ENCODE peak calls at places on chromosomes 16 and 17, in seven cellular contexts. One of them, this sample, is unnamed. For H3K9me3, the result is how much of the 10 kb centered on the place peaks cover.

GRCh38 chr16:30428055-30428454 is 1.8 kb downstream of the DCTPP1 start:
- DNase-seq in A549: no peak
- DNase-seq in thoracic aorta: no peak
- DNase-seq in SK-N-SH: no peak
- DNase-seq in H9: no peak
- DNase-seq in CD8-positive, alpha-beta memory T cell: no peak
- DNase-seq in WERI-Rb-1: no peak
- DNase-seq in this sample: no peak

GRCh38 chr16:17397499-17397891 is 73.3 kb downstream of the XYLT1 start:
- DNase-seq in A549: peak
- DNase-seq in thoracic aorta: no peak
- DNase-seq in SK-N-SH: peak
- DNase-seq in H9: no peak
- DNase-seq in CD8-positive, alpha-beta memory T cell: no peak
- DNase-seq in WERI-Rb-1: no peak
- DNase-seq in this sample: no peak

GRCh38 chr16:56181401-56181800 is 9.9 kb upstream of the GNAO1 start:
- DNase-seq in A549: no peak
- DNase-seq in thoracic aorta: no peak
- DNase-seq in SK-N-SH: no peak
- DNase-seq in H9: no peak
- DNase-seq in CD8-positive, alpha-beta memory T cell: no peak
- DNase-seq in WERI-Rb-1: no peak
- DNase-seq in this sample: no peak

GRCh38 chr17:50265212-50265611 is 9.1 kb upstream of the TMEM92 start:
- DNase-seq in A549: no peak
- DNase-seq in thoracic aorta: no peak
- DNase-seq in SK-N-SH: peak
- DNase-seq in H9: no peak
- DNase-seq in CD8-positive, alpha-beta memory T cell: no peak
- DNase-seq in WERI-Rb-1: no peak
- DNase-seq in this sample: no peak

GRCh38 chr17:79728908-79729471 is 1.8 kb upstream of the ENPP7 start:
- DNase-seq in A549: no peak
- DNase-seq in thoracic aorta: no peak
- DNase-seq in SK-N-SH: no peak
- DNase-seq in H9: no peak
- DNase-seq in CD8-positive, alpha-beta memory T cell: no peak
- DNase-seq in WERI-Rb-1: no peak
- DNase-seq in this sample: no peak

GRCh38 chr17:7241783-7242716 is at the start of gene GABARAP:
- DNase-seq in A549: peak
- DNase-seq in thoracic aorta: peak
- DNase-seq in SK-N-SH: peak
- DNase-seq in H9: peak
- DNase-seq in CD8-positive, alpha-beta memory T cell: peak
- DNase-seq in WERI-Rb-1: peak
- DNase-seq in this sample: peak

GRCh38 chr16:51648521-51648920 is 497.5 kb upstream of the SALL1 start:
- DNase-seq in A549: no peak
- DNase-seq in thoracic aorta: no peak
- DNase-seq in SK-N-SH: no peak
- DNase-seq in H9: no peak
- DNase-seq in CD8-positive, alpha-beta memory T cell: no peak
- DNase-seq in WERI-Rb-1: no peak
- DNase-seq in this sample: no peak

GRCh38 chr17:58083491-58084316 is 485 bp downstream of the DYNLL2 start:
- DNase-seq in A549: peak
- DNase-seq in thoracic aorta: no peak
- DNase-seq in SK-N-SH: peak
- DNase-seq in H9: peak
- DNase-seq in CD8-positive, alpha-beta memory T cell: peak
- DNase-seq in WERI-Rb-1: peak
- DNase-seq in this sample: peak

GRCh38 chr16:64864232-64864803 is 257.5 kb downstream of the CDH11 start:
- DNase-seq in A549: no peak
- DNase-seq in thoracic aorta: no peak
- DNase-seq in SK-N-SH: no peak
- DNase-seq in H9: no peak
- DNase-seq in CD8-positive, alpha-beta memory T cell: no peak
- DNase-seq in WERI-Rb-1: no peak
- DNase-seq in this sample: no peak

GRCh38 chr16:84061236-84061830 is 18.7 kb upstream of the SLC38A8 start:
- DNase-seq in A549: no peak
- DNase-seq in thoracic aorta: no peak
- DNase-seq in SK-N-SH: no peak
- DNase-seq in H9: no peak
- DNase-seq in CD8-positive, alpha-beta memory T cell: no peak
- DNase-seq in WERI-Rb-1: no peak
- DNase-seq in this sample: no peak

GRCh38 chr16:83248735-83249469 is 558.9 kb upstream of the HSBP1 start:
- DNase-seq in A549: no peak
- DNase-seq in thoracic aorta: no peak
- DNase-seq in SK-N-SH: no peak
- DNase-seq in H9: no peak
- DNase-seq in CD8-positive, alpha-beta memory T cell: no peak
- DNase-seq in WERI-Rb-1: no peak
- DNase-seq in this sample: no peak

GRCh38 chr17:78558181-78558850 is 18.9 kb downstream of the DNAH17 start:
- DNase-seq in A549: peak
- DNase-seq in thoracic aorta: no peak
- DNase-seq in SK-N-SH: peak
- DNase-seq in H9: no peak
- DNase-seq in CD8-positive, alpha-beta memory T cell: no peak
- DNase-seq in WERI-Rb-1: no peak
- DNase-seq in this sample: no peak

GRCh38 chr16:88478115-88478514 is 25.0 kb downstream of the ZFPM1 start:
- DNase-seq in A549: no peak
- DNase-seq in thoracic aorta: no peak
- DNase-seq in SK-N-SH: no peak
- DNase-seq in H9: no peak
- DNase-seq in CD8-positive, alpha-beta memory T cell: peak
- DNase-seq in WERI-Rb-1: no peak
- DNase-seq in this sample: no peak

GRCh38 chr16:14562691-14563491 is 67.2 kb downstream of the PARN start:
- DNase-seq in A549: peak
- DNase-seq in thoracic aorta: no peak
- DNase-seq in SK-N-SH: no peak
- DNase-seq in H9: no peak
- DNase-seq in CD8-positive, alpha-beta memory T cell: no peak
- DNase-seq in WERI-Rb-1: peak
- DNase-seq in this sample: peak

GRCh38 chr16:87723224-87723619 is 42.6 kb downstream of the KLHDC4 start:
- DNase-seq in A549: no peak
- DNase-seq in thoracic aorta: no peak
- DNase-seq in SK-N-SH: peak
- DNase-seq in H9: no peak
- DNase-seq in CD8-positive, alpha-beta memory T cell: no peak
- DNase-seq in WERI-Rb-1: peak
- DNase-seq in this sample: peak

GRCh38 chr17:76202516-76202915 is 37.8 kb downstream of the RNF157 start:
- DNase-seq in A549: no peak
- DNase-seq in thoracic aorta: no peak
- DNase-seq in SK-N-SH: no peak
- DNase-seq in H9: no peak
- DNase-seq in CD8-positive, alpha-beta memory T cell: no peak
- DNase-seq in WERI-Rb-1: no peak
- DNase-seq in this sample: no peak

GRCh38 chr17:57634713-57635465 is 110.2 kb downstream of the CCDC182 start:
- DNase-seq in A549: no peak
- DNase-seq in thoracic aorta: no peak
- DNase-seq in SK-N-SH: no peak
- DNase-seq in H9: no peak
- DNase-seq in CD8-positive, alpha-beta memory T cell: no peak
- DNase-seq in WERI-Rb-1: no peak
- DNase-seq in this sample: no peak

GRCh38 chr17:3740611-3741073 is 16.9 kb downstream of the HASPIN start:
- DNase-seq in A549: no peak
- DNase-seq in thoracic aorta: no peak
- DNase-seq in SK-N-SH: no peak
- DNase-seq in H9: no peak
- DNase-seq in CD8-positive, alpha-beta memory T cell: peak
- DNase-seq in WERI-Rb-1: no peak
- DNase-seq in this sample: peak

GRCh38 chr16:30535106-30535776 is 583 bp upstream of the ZNF747 start:
- DNase-seq in A549: no peak
- DNase-seq in thoracic aorta: no peak
- DNase-seq in SK-N-SH: no peak
- DNase-seq in H9: peak
- DNase-seq in CD8-positive, alpha-beta memory T cell: no peak
- DNase-seq in WERI-Rb-1: no peak
- DNase-seq in this sample: no peak

GRCh38 chr17:80861892-80862291 is 129.7 kb upstream of the CHMP6 start:
- DNase-seq in A549: peak
- DNase-seq in thoracic aorta: no peak
- DNase-seq in SK-N-SH: peak
- DNase-seq in H9: peak
- DNase-seq in CD8-positive, alpha-beta memory T cell: peak
- DNase-seq in WERI-Rb-1: peak
- DNase-seq in this sample: peak

DNA sequence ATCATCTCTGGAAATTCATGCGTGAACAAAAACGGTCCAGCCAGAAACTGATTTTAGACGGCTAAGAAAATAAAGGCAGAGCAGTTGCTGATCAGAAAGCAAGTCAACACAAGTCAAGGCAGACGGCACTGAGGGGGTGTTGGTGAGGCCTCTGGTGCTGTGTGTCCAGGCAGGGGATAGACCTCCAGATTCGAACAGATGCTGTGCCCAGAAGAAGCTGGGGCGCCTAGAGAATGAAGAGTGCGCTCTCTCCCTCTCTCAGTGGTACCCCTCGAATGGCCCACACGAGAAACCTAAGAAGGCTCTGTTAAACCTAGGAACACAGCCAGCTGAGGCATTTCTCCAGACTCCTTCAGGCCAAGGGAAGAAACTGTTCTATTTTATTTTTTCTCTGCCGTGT is 178.3 kb downstream of the PMP22 start:
- DNase-seq in A549: no peak
- DNase-seq in thoracic aorta: no peak
- DNase-seq in SK-N-SH: no peak
- DNase-seq in H9: no peak
- DNase-seq in CD8-positive, alpha-beta memory T cell: no peak
- DNase-seq in WERI-Rb-1: no peak
- DNase-seq in this sample: no peak
- H3K27ac ChIP-seq in A549: no peak
- H3K27ac ChIP-seq in thoracic aorta: no peak
- H3K27ac ChIP-seq in SK-N-SH: no peak
- H3K27ac ChIP-seq in H9: no peak
- H3K27ac ChIP-seq in CD8-positive, alpha-beta memory T cell: no peak
- H3K27ac ChIP-seq in WERI-Rb-1: no peak
- H3K27ac ChIP-seq in this sample: no peak

DNA sequence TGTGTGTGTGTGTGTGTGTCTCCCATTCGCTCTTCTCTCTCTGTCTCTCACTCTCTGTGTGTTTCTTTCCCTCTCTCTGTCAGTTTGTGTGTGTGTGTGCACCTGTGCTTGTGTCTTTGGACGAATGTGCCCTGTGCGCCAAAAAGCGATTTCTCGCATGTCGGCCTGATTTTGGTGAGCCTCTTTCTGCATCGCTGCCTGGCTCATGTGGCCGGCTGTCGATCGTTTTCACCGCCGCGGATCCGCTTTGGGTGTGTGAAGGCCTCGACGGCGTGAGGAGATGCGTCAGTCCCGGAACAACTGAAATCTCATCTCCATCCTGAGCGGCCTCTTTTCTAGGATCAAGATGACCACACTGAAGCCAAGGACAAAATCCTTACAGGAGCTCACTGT is 609.0 kb downstream of the KCNJ18 start:
- DNase-seq in A549: no peak
- DNase-seq in thoracic aorta: no peak
- DNase-seq in SK-N-SH: no peak
- DNase-seq in H9: no peak
- DNase-seq in CD8-positive, alpha-beta memory T cell: no peak
- DNase-seq in WERI-Rb-1: no peak
- DNase-seq in this sample: no peak
- H3K9me3 ChIP-seq in A549: under half
- H3K9me3 ChIP-seq in thoracic aorta: under half
- H3K9me3 ChIP-seq in SK-N-SH: under half
- H3K9me3 ChIP-seq in H9: half or more
- H3K9me3 ChIP-seq in CD8-positive, alpha-beta memory T cell: under half
- H3K9me3 ChIP-seq in WERI-Rb-1: under half
- H3K9me3 ChIP-seq in this sample: under half

DNA sequence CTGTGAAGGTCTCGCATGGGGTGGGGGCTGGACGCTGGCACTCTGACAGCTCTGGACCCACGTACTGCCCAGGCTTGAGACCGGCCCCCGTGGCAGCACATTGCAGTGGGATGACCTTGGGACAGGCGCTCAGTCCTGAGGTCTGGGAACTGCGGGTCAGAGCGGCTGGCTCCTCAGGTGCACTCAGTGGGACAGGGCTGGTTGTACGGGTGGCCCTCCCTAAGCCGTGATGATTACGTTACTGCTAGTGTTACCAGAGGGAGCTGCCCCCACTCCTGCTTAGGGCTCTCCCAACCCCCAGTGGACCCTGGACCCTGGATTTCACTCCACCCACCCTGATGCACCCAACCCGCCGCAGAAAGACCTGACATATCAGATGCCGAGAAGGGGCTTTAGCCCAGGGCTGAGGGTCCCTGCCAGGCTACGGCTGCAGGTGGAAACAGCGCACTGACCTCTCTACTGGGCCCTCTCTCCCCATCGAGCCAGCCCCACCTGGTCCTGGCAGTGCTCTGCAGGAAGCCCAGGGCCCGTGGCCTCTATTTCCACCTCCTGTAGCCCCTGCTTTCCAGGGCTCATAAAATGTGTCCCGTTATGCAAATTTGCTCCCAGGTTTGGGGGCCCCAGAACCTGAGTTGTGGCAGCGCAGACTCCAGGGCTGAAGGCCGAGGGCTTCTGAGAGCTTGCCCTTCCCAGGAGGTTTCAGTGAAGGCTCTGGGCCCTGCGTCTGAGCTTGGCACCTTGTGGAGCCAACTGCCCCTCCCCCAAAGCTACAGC is 77.2 kb downstream of the RTN4RL1 start:
- DNase-seq in A549: no peak
- DNase-seq in thoracic aorta: no peak
- DNase-seq in SK-N-SH: no peak
- DNase-seq in H9: no peak
- DNase-seq in CD8-positive, alpha-beta memory T cell: no peak
- DNase-seq in WERI-Rb-1: no peak
- DNase-seq in this sample: no peak
- H3K27ac ChIP-seq in A549: no peak
- H3K27ac ChIP-seq in thoracic aorta: no peak
- H3K27ac ChIP-seq in SK-N-SH: no peak
- H3K27ac ChIP-seq in H9: no peak
- H3K27ac ChIP-seq in CD8-positive, alpha-beta memory T cell: no peak
- H3K27ac ChIP-seq in WERI-Rb-1: no peak
- H3K27ac ChIP-seq in this sample: no peak

GRCh38 chr16:35724551-35724950 is 2265.1 kb downstream of the TP53TG3F start:
- DNase-seq in A549: no peak
- DNase-seq in thoracic aorta: no peak
- DNase-seq in SK-N-SH: no peak
- DNase-seq in H9: no peak
- DNase-seq in CD8-positive, alpha-beta memory T cell: no peak
- DNase-seq in WERI-Rb-1: no peak
- DNase-seq in this sample: no peak

GRCh38 chr16:35730251-35730650 is 2270.8 kb downstream of the TP53TG3F start:
- DNase-seq in A549: no peak
- DNase-seq in thoracic aorta: no peak
- DNase-seq in SK-N-SH: no peak
- DNase-seq in H9: no peak
- DNase-seq in CD8-positive, alpha-beta memory T cell: no peak
- DNase-seq in WERI-Rb-1: no peak
- DNase-seq in this sample: no peak

GRCh38 chr16:35731341-35732040 is 2272.1 kb downstream of the TP53TG3F start:
- DNase-seq in A549: no peak
- DNase-seq in thoracic aorta: no peak
- DNase-seq in SK-N-SH: no peak
- DNase-seq in H9: no peak
- DNase-seq in CD8-positive, alpha-beta memory T cell: no peak
- DNase-seq in WERI-Rb-1: no peak
- DNase-seq in this sample: no peak

GRCh38 chr16:35725949-35726348 is 2266.5 kb downstream of the TP53TG3F start:
- DNase-seq in A549: no peak
- DNase-seq in thoracic aorta: no peak
- DNase-seq in SK-N-SH: no peak
- DNase-seq in H9: no peak
- DNase-seq in CD8-positive, alpha-beta memory T cell: no peak
- DNase-seq in WERI-Rb-1: no peak
- DNase-seq in this sample: no peak
- H3K9me3 ChIP-seq in A549: under half
- H3K9me3 ChIP-seq in thoracic aorta: under half
- H3K9me3 ChIP-seq in SK-N-SH: under half
- H3K9me3 ChIP-seq in H9: half or more
- H3K9me3 ChIP-seq in CD8-positive, alpha-beta memory T cell: under half
- H3K9me3 ChIP-seq in WERI-Rb-1: under half
- H3K9me3 ChIP-seq in this sample: under half

This sample was measured in Peyer's patch.